ENCODE peak calls at places on chromosomes 7 and 10, in ten cellular contexts. E is gastrocnemius medialis, W is ascending aorta, S is psoas muscle, D is upper lobe of left lung, I is cardiac muscle cell, H is right atrium auricular region, R is aorta, V is fibroblast of lung, F is uterus. J is an unnamed sample. For H3K36me3 and H3K4me1, the result is how much of the 10 kb centered on the place peaks cover.

GRCh38 chr10:44024351-44025116 is 360.4 kb downstream of the CXCL12 start:
- DNase-seq in E (no peak), W (no peak), S (no peak), D (no peak), I (no peak), H (no peak), R (no peak), V (no peak), F (no peak), J (no peak)

GRCh38 chr10:82938331-82938730 is 1063.3 kb downstream of the NRG3 start:
- DNase-seq in E (no peak), W (no peak), S (no peak), D (no peak), I (no peak), H (no peak), R (no peak), V (no peak), F (no peak), J (no peak)

GRCh38 chr7:31271641-31272405 is 68.7 kb downstream of the NEUROD6 start:
- DNase-seq in E (no peak), W (no peak), S (no peak), D (no peak), I (no peak), H (no peak), R (no peak), V (no peak), F (no peak), J (no peak)

GRCh38 chr7:34747176-34747781 is 89.3 kb downstream of the NPSR1 start:
- DNase-seq in E (no peak), W (no peak), S (no peak), D (no peak), I (no peak), H (no peak), R (no peak), V (no peak), F (no peak), J (no peak)

GRCh38 chr10:14659626-14660196 is 115.0 kb downstream of the FAM107B start:
- DNase-seq in E (no peak), W (no peak), S (no peak), D (no peak), I (no peak), H (no peak), R (peak), V (no peak), F (no peak), J (no peak)

GRCh38 chr10:3525832-3526449 is 259.1 kb downstream of the KLF6 start:
- DNase-seq in E (peak), W (peak), S (peak), D (no peak), I (no peak), H (no peak), R (peak), V (peak), F (peak), J (peak)

GRCh38 chr10:1597370-1598146 is 139.8 kb downstream of the ADARB2 start:
- DNase-seq in E (no peak), W (no peak), S (no peak), D (no peak), I (no peak), H (no peak), R (no peak), V (no peak), F (no peak), J (no peak)

GRCh38 chr7:50303082-50303893 is 1.2 kb upstream of the IKZF1 start:
- DNase-seq in E (no peak), W (no peak), S (no peak), D (peak), I (no peak), H (no peak), R (no peak), V (no peak), F (no peak), J (no peak)

GRCh38 chr7:43693687-43694398 is 35.5 kb downstream of the COA1 start:
- DNase-seq in E (no peak), W (no peak), S (no peak), D (no peak), I (no peak), H (no peak), R (no peak), V (peak), F (no peak), J (no peak)

GRCh38 chr7:150378115-150378852 is 846 bp upstream of the ZNF775 start:
- DNase-seq in E (peak), W (no peak), S (peak), D (no peak), I (peak), H (peak), R (no peak), V (peak), F (peak), J (peak)

GRCh38 chr7:100107890-100108289 is 6.4 kb downstream of the AP4M1 start:
- DNase-seq in E (no peak), W (no peak), S (no peak), D (no peak), I (no peak), H (no peak), R (no peak), V (no peak), F (no peak), J (no peak)

GRCh38 chr7:100111914-100112313 is 7.2 kb downstream of the TAF6 start:
- DNase-seq in E (no peak), W (no peak), S (no peak), D (no peak), I (no peak), H (no peak), R (no peak), V (no peak), F (no peak), J (no peak)

GRCh38 chr7:100111156-100111555 is 8.0 kb downstream of the TAF6 start:
- DNase-seq in E (no peak), W (no peak), S (no peak), D (no peak), I (no peak), H (no peak), R (no peak), V (no peak), F (no peak), J (no peak)

GRCh38 chr7:100107125-100107737 is 5.8 kb downstream of the AP4M1 start:
- DNase-seq in E (no peak), W (no peak), S (no peak), D (no peak), I (no peak), H (no peak), R (no peak), V (no peak), F (no peak), J (no peak)

GRCh38 chr7:100109521-100110163 is 8.2 kb downstream of the AP4M1 start:
- DNase-seq in E (no peak), W (no peak), S (no peak), D (no peak), I (no peak), H (no peak), R (no peak), V (no peak), F (no peak), J (no peak)
- H3K36me3 ChIP-seq in E (half or more), W (half or more), S (under half), D (under half), I (under half), H (half or more), R (under half), V (under half), F (under half), J (under half)

DNA sequence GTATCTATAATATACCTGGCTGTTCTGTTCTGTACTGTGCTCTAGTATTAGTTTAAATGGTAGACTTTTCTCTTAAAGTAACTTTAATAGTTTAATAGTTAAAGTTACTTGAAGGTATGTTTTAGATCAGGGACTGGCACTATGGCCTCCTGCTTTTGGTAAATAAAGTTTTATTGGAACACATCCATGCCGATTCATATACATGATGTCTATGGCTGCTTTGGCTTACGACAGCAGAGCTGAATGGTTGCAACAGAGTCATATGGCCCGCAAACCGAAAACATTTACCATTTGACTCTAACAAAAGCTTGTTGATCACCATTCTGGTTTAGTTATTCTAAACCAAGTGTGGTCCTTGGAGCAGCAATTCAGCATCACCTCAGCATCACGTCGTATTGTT is 6.7 kb downstream of the LUC7L2 start:
- DNase-seq in E (no peak), W (no peak), S (no peak), D (no peak), I (no peak), H (no peak), R (no peak), V (no peak), F (no peak), J (no peak)
- H3K4me1 ChIP-seq in E (half or more), W (half or more), S (half or more), D (under half), I (under half), H (under half), R (under half), V (under half), F (under half), J (under half)

GRCh38 chr7:24885305-24885704 is 94.7 kb downstream of the OSBPL3 start:
- DNase-seq in E (peak), W (no peak), S (no peak), D (no peak), I (no peak), H (no peak), R (no peak), V (no peak), F (no peak), J (no peak)
- H3K36me3 ChIP-seq in E (under half), W (under half), S (under half), D (under half), I (under half), H (under half), R (under half), V (under half), F (under half), J (under half)

GRCh38 chr7:127888825-127889224 is 142.4 kb downstream of the LRRC4 start:
- DNase-seq in E (no peak), W (no peak), S (no peak), D (no peak), I (peak), H (no peak), R (no peak), V (no peak), F (no peak), J (no peak)
- H3K4me1 ChIP-seq in E (under half), W (under half), S (under half), D (under half), I (half or more), H (under half), R (under half), V (under half), F (under half), J (under half)

J was measured in hepatocyte.